ENCODE peak calls at places on chromosomes 3 and 15, in four cellular contexts. P, Q, Z and C are unnamed samples.

GRCh38 chr3:100602506-100603444 is 6.6 kb upstream of the ADGRG7 start:
- DNase-seq in P (no peak), Q (peak), Z (no peak), C (peak)

GRCh38 chr3:49839193-49839809 is 17.1 kb downstream of the TRAIP start:
- DNase-seq in Q (peak), P (peak), Z (peak), C (peak)

GRCh38 chr3:187227658-187228258 is 30.5 kb downstream of the RTP1 start:
- DNase-seq in P (no peak), Q (no peak), Z (no peak), C (no peak)

GRCh38 chr15:94387854-94388441 is 156.6 kb downstream of the MCTP2 start:
- DNase-seq in P (no peak), Q (no peak), Z (no peak), C (no peak)

GRCh38 chr15:68546318-68546717 is 32.5 kb upstream of the CORO2B start:
- DNase-seq in Q (no peak), P (no peak), Z (no peak), C (no peak)

GRCh38 chr3:172317984-172318383 is 130.3 kb downstream of the GHSR start:
- DNase-seq in Z (no peak), Q (peak), P (peak), C (no peak)

GRCh38 chr3:168812234-168812633 is 716.5 kb upstream of the GOLIM4 start:
- DNase-seq in Q (no peak), Z (no peak), P (no peak), C (peak)

GRCh38 chr3:187744169-187745151 is 808 bp downstream of the BCL6 start:
- DNase-seq in Q (peak), P (peak), Z (peak), C (no peak)

GRCh38 chr3:130687327-130687726 is 59.3 kb downstream of the PIK3R4 start:
- DNase-seq in Q (no peak), Z (no peak), P (no peak), C (no peak)

GRCh38 chr3:8458711-8459110 is 42.9 kb upstream of the LMCD1 start:
- DNase-seq in Q (no peak), P (no peak), Z (no peak), C (no peak)

GRCh38 chr3:189508784-189509489 is 122.3 kb upstream of the TP63 start:
- DNase-seq in P (no peak), Q (no peak), Z (no peak), C (no peak)

GRCh38 chr3:86794336-86795065 is 196.4 kb downstream of the VGLL3 start:
- DNase-seq in P (no peak), Q (no peak), Z (no peak), C (no peak)

GRCh38 chr3:31610700-31611275 is 78.1 kb downstream of the STT3B start:
- DNase-seq in Z (no peak), P (no peak), Q (no peak), C (no peak)

GRCh38 chr3:42651248-42652091 is 2.0 kb upstream of the ZBTB47 start:
- DNase-seq in P (no peak), Q (no peak), Z (no peak), C (no peak)

GRCh38 chr3:20073683-20074082 is 33.4 kb downstream of the KAT2B start:
- DNase-seq in Q (no peak), P (no peak), Z (no peak), C (no peak)

GRCh38 chr3:113773381-113773780 is 26.5 kb downstream of the ATP6V1A start:
- DNase-seq in Q (no peak), P (no peak), Z (no peak), C (no peak)

GRCh38 chr3:126127452-126127851 is 43.5 kb upstream of the SLC41A3 start:
- DNase-seq in Q (no peak), P (no peak), Z (no peak), C (no peak)

GRCh38 chr15:96273317-96274086 is 57.0 kb upstream of the NR2F2 start:
- DNase-seq in Q (peak), Z (no peak), P (no peak), C (no peak)

GRCh38 chr3:123773681-123774431 is 110.3 kb downstream of the MYLK start:
- DNase-seq in Z (no peak), Q (no peak), P (no peak), C (no peak)

GRCh38 chr3:110667216-110667615 is 404.4 kb upstream of the NECTIN3 start:
- DNase-seq in P (no peak), Z (no peak), Q (no peak), C (no peak)

GRCh38 chr3:170301404-170301803 is 56.1 kb upstream of the SKIL start:
- DNase-seq in Q (no peak), P (no peak), Z (no peak), C (no peak)

GRCh38 chr3:40939113-40940070 is 259.9 kb upstream of the CTNNB1 start:
- DNase-seq in P (no peak), Q (no peak), Z (no peak), C (no peak)

GRCh38 chr15:71256934-71257333 is 141.7 kb downstream of the THSD4 start:
- DNase-seq in Z (no peak), Q (no peak), P (no peak), C (no peak)

GRCh38 chr15:31390777-31391486 is 64.3 kb downstream of the KLF13 start:
- DNase-seq in P (no peak), Z (no peak), Q (no peak), C (no peak)

GRCh38 chr3:123201223-123201556 is 553 bp upstream of the SEC22A start:
- DNase-seq in Q (no peak), P (no peak), Z (no peak), C (no peak)

GRCh38 chr3:124663690-124664089 is 66.6 kb upstream of the UMPS start:
- DNase-seq in Q (no peak), Z (no peak), P (no peak), C (no peak)

GRCh38 chr3:105662326-105662725 is 206.5 kb downstream of the CBLB start:
- DNase-seq in Z (no peak), Q (no peak), P (no peak), C (no peak)

GRCh38 chr15:78063966-78064365 is 13.5 kb downstream of the TBC1D2B start:
- DNase-seq in P (no peak), Q (no peak), Z (no peak), C (no peak)

GRCh38 chr3:14113964-14114667 is 10.6 kb downstream of the CHCHD4 start:
- DNase-seq in Q (no peak), P (no peak), Z (no peak), C (no peak)